ENCODE peak calls at places on chromosomes 11 and 22, in ten cellular contexts. A, W, Z, T, D, B, H, K, C and Y are unnamed samples.

GRCh38 chr11:45436966-45437365 is 150.8 kb upstream of the SYT13 start:
- DNase-seq in A (no peak), D (no peak), W (no peak), K (no peak), B (no peak), C (no peak), T (no peak), Z (no peak), H (no peak), Y (no peak)

GRCh38 chr11:5204787-5205186 is 4.3 kb upstream of the OR51V1 start:
- DNase-seq in D (peak; percentile 7), Z (no peak), B (peak; percentile 45), C (peak; percentile 67), K (peak; percentile 47), W (peak; percentile 58), H (no peak), T (peak; percentile 44), A (no peak), Y (peak; percentile 83)

GRCh38 chr11:90274362-90274761 is 51.5 kb upstream of the CHORDC1 start:
- DNase-seq in D (no peak), T (no peak), H (no peak), B (no peak), C (no peak), W (no peak), K (no peak), Z (no peak), A (no peak), Y (no peak)

GRCh38 chr11:33211153-33211552 is 46.0 kb upstream of the HIPK3 start:
- DNase-seq in D (no peak), A (no peak), K (no peak), H (no peak), W (no peak), T (no peak), B (no peak), C (no peak), Z (no peak), Y (no peak)

GRCh38 chr11:95104121-95104830 is 14.6 kb downstream of the ENDOD1 start:
- DNase-seq in D (no peak), C (no peak), K (no peak), H (no peak), B (no peak), W (no peak), Z (no peak), A (no peak), T (no peak), Y (no peak)

GRCh38 chr11:65115361-65116082 is 2.0 kb downstream of the ZNHIT2 start:
- DNase-seq in D (no peak), W (no peak), H (no peak), A (no peak), K (no peak), B (no peak), T (no peak), C (no peak), Z (no peak), Y (no peak)

GRCh38 chr22:28103596-28103995 is 184.5 kb upstream of the PITPNB start:
- DNase-seq in H (no peak), C (no peak), D (no peak), B (no peak), A (no peak), W (no peak), Z (no peak), K (no peak), T (no peak), Y (peak; percentile 34)

GRCh38 chr11:6319879-6320410 is 356 bp downstream of the CAVIN3 start:
- DNase-seq in B (peak; percentile 88), K (peak; percentile 96), A (no peak), C (peak; percentile 97), Z (peak; percentile 42), T (peak; percentile 79), H (no peak), W (peak; percentile 93), D (peak; percentile 89), Y (peak; percentile 94)

GRCh38 chr22:30246962-30247376 is 410 bp upstream of the LIF start:
- DNase-seq in W (no peak), H (no peak), Z (no peak), K (no peak), A (no peak), D (no peak), T (no peak), C (no peak), B (no peak), Y (no peak)

GRCh38 chr22:47463220-47463619 is 700.8 kb downstream of the TBC1D22A start:
- DNase-seq in T (no peak), A (no peak), C (no peak), B (no peak), Z (no peak), H (no peak), D (no peak), K (no peak), W (no peak), Y (no peak)

GRCh38 chr11:69647761-69648497 is 7.0 kb downstream of the CCND1 start:
- DNase-seq in Z (no peak), T (no peak), B (no peak), C (peak; percentile 22), D (no peak), K (no peak), H (no peak), A (no peak), W (no peak), Y (no peak)

GRCh38 chr11:35798423-35798822 is 135.8 kb downstream of the TRIM44 start:
- DNase-seq in K (peak; percentile 22), B (no peak), A (no peak), T (no peak), H (no peak), Z (no peak), W (no peak), C (no peak), D (no peak), Y (peak; percentile 29)

GRCh38 chr11:58575377-58576020 is at the start of gene LPXN:
- DNase-seq in A (no peak), T (no peak), D (no peak), Z (no peak), B (peak; percentile 73), C (peak; percentile 83), W (no peak), H (no peak), K (peak; percentile 8), Y (peak; percentile 82)

GRCh38 chr11:109865558-109866186 is 227.5 kb upstream of the ZC3H12C start:
- DNase-seq in B (no peak), A (peak; percentile 26), C (peak; percentile 14), Z (no peak), K (no peak), T (no peak), H (peak; percentile 3), D (no peak), W (no peak), Y (no peak)

GRCh38 chr11:62508336-62509058 is 38.1 kb downstream of the AHNAK start:
- DNase-seq in A (no peak), K (peak; percentile 59), Z (peak; percentile 26), W (peak; percentile 59), H (no peak), T (no peak), D (peak; percentile 86), C (peak; percentile 86), B (peak; percentile 35), Y (peak; percentile 59)

GRCh38 chr11:82927264-82927880 is 25.8 kb downstream of the DDIAS start:
- DNase-seq in B (peak; percentile 25), A (peak; percentile 49), H (peak; percentile 55), D (peak; percentile 6), Z (no peak), T (peak; percentile 26), C (peak; percentile 60), W (peak; percentile 42), K (peak; percentile 33), Y (peak; percentile 69)

GRCh38 chr22:33476716-33477115 is 418.5 kb upstream of the SYN3 start:
- DNase-seq in T (no peak), H (no peak), D (no peak), A (no peak), C (peak; percentile 59), W (peak; percentile 7), Z (no peak), B (peak; percentile 38), K (peak; percentile 16), Y (peak; percentile 2)

GRCh38 chr11:65613091-65613928 is 711 bp downstream of the MAP3K11 start:
- DNase-seq in H (no peak), Z (no peak), C (no peak), D (no peak), A (no peak), T (no peak), W (no peak), B (no peak), K (peak; percentile 62), Y (no peak)

GRCh38 chr11:34146411-34146810 is 41.0 kb downstream of the NAT10 start:
- DNase-seq in H (no peak), W (no peak), A (no peak), K (no peak), T (no peak), Z (no peak), C (no peak), D (no peak), B (no peak), Y (no peak)

GRCh38 chr11:65435981-65436411 is 13.4 kb downstream of the NEAT1 start:
- DNase-seq in C (no peak), D (no peak), K (no peak), Z (no peak), A (no peak), W (no peak), H (no peak), B (no peak), T (no peak), Y (no peak)

GRCh38 chr22:38865201-38866023 is 6.6 kb downstream of the CBX6 start:
- DNase-seq in C (no peak), H (no peak), Z (no peak), K (no peak), D (peak; percentile 9), A (no peak), T (no peak), W (no peak), B (no peak), Y (no peak)

GRCh38 chr11:86592047-86592564 is 80.3 kb downstream of the ME3 start:
- DNase-seq in T (no peak), K (peak; percentile 9), A (no peak), D (no peak), C (no peak), B (peak; percentile 78), Z (no peak), W (no peak), H (no peak), Y (peak; percentile 25)

GRCh38 chr22:31491218-31491962 is 1.7 kb upstream of the EIF4ENIF1 start:
- DNase-seq in A (no peak), Z (no peak), K (no peak), D (no peak), H (no peak), B (no peak), W (no peak), T (no peak), C (no peak), Y (no peak)

GRCh38 chr22:28024422-28024888 is 105.4 kb upstream of the PITPNB start:
- DNase-seq in H (no peak), D (no peak), T (no peak), C (no peak), W (no peak), B (no peak), K (no peak), A (no peak), Z (no peak), Y (no peak)

GRCh38 chr22:45863981-45864751 is 112.8 kb downstream of the WNT7B start:
- DNase-seq in C (peak; percentile 56), H (peak; percentile 71), Z (peak; percentile 71), T (peak; percentile 13), B (peak; percentile 77), D (peak; percentile 85), K (peak; percentile 74), W (peak; percentile 24), A (peak; percentile 49), Y (peak; percentile 44)